ENCODE peak calls at places on chromosomes 5 and 9, in eight cellular contexts. N is psoas muscle, B is small intestine, M is fibroblast of lung, R is SK-N-SH, K is Peyer's patch, J is heart left ventricle, I is endothelial cell of umbilical vein. V is an unnamed sample.

GRCh38 chr9:125332527-125332926 is 70.9 kb downstream of the GAPVD1 start:
- DNase-seq in N (no peak), B (no peak), M (no peak), R (no peak), K (no peak), J (no peak), I (no peak), V (no peak)

GRCh38 chr5:9009931-9010652 is 535.8 kb downstream of the SEMA5A start:
- DNase-seq in N (no peak), B (no peak), M (peak; percentile 44), R (no peak), K (no peak), J (no peak), I (no peak), V (no peak)

GRCh38 chr9:90970603-90971002 is 169.0 kb downstream of the SYK start:
- DNase-seq in N (no peak), B (no peak), M (peak; percentile 75), R (no peak), K (no peak), J (no peak), I (no peak), V (no peak)

GRCh38 chr5:400282-401215 is 42.4 kb upstream of the EXOC3 start:
- DNase-seq in N (no peak), B (no peak), M (peak; percentile 38), R (peak; percentile 2), K (peak; percentile 26), J (peak; percentile 60), I (peak; percentile 64), V (no peak)

GRCh38 chr9:116646661-116647514 is 40.2 kb upstream of the TRIM32 start:
- DNase-seq in N (no peak), B (peak; percentile 39), M (peak; percentile 58), R (peak; percentile 25), K (no peak), J (no peak), I (peak; percentile 35), V (peak; percentile 24)

GRCh38 chr9:100443781-100444768 is 17.1 kb downstream of the MSANTD3 start:
- DNase-seq in N (no peak), B (no peak), M (peak; percentile 20), R (peak; percentile 22), K (no peak), J (no peak), I (no peak), V (no peak)

GRCh38 chr5:180343110-180343845 is 9.9 kb downstream of the GFPT2 start:
- DNase-seq in N (no peak), B (no peak), M (peak; percentile 88), R (no peak), K (no peak), J (no peak), I (no peak), V (no peak)

GRCh38 chr5:173108914-173109313 is 35.4 kb upstream of the BNIP1 start:
- DNase-seq in N (no peak), B (no peak), M (no peak), R (no peak), K (no peak), J (no peak), I (no peak), V (no peak)

GRCh38 chr5:176620333-176620981 is 9.9 kb downstream of the SNCB start:
- DNase-seq in N (peak; percentile 41), B (no peak), M (no peak), R (no peak), K (no peak), J (no peak), I (no peak), V (no peak)

GRCh38 chr5:141597394-141597793 is 21.4 kb downstream of the DIAPH1 start:
- DNase-seq in N (no peak), B (peak; percentile 25), M (no peak), R (no peak), K (no peak), J (no peak), I (peak; percentile 9), V (no peak)

GRCh38 chr9:137243626-137244485 is 2.8 kb downstream of the TUBB4B start:
- DNase-seq in N (no peak), B (no peak), M (no peak), R (no peak), K (no peak), J (no peak), I (no peak), V (peak; percentile 30)

GRCh38 chr5:102611312-102611711 is 112.5 kb upstream of the SLCO6A1 start:
- DNase-seq in N (no peak), B (no peak), M (no peak), R (no peak), K (no peak), J (no peak), I (no peak), V (no peak)

GRCh38 chr5:27944471-27944870 is 906.1 kb upstream of the CDH9 start:
- DNase-seq in N (no peak), B (no peak), M (peak; percentile 61), R (no peak), K (no peak), J (no peak), I (no peak), V (no peak)

GRCh38 chr9:34982352-34982751 is 7.2 kb upstream of the DNAJB5 start:
- DNase-seq in N (no peak), B (no peak), M (no peak), R (no peak), K (no peak), J (no peak), I (no peak), V (no peak)

GRCh38 chr5:53515988-53516387 is 35.6 kb downstream of the FST start:
- DNase-seq in N (no peak), B (no peak), M (peak; percentile 61), R (no peak), K (no peak), J (no peak), I (no peak), V (no peak)

GRCh38 chr5:177508217-177508611 is 1.4 kb downstream of the DOK3 start:
- DNase-seq in N (no peak), B (no peak), M (no peak), R (no peak), K (no peak), J (peak; percentile 69), I (no peak), V (no peak)

GRCh38 chr9:95938724-95939123 is 63.2 kb downstream of the ERCC6L2 start:
- DNase-seq in N (no peak), B (no peak), M (no peak), R (no peak), K (no peak), J (no peak), I (no peak), V (no peak)

GRCh38 chr5:36607838-36608783 is 1.7 kb downstream of the SLC1A3 start:
- DNase-seq in N (no peak), B (no peak), M (peak; percentile 72), R (no peak), K (no peak), J (no peak), I (no peak), V (no peak)

GRCh38 chr5:134465856-134466240 is 54.2 kb upstream of the CDKN2AIPNL start:
- DNase-seq in N (peak; percentile 92), B (peak; percentile 94), M (peak; percentile 93), R (peak; percentile 95), K (peak; percentile 94), J (peak; percentile 95), I (peak; percentile 94), V (peak; percentile 63)

GRCh38 chr9:124708633-124709032 is 62.5 kb downstream of the NR6A1 start:
- DNase-seq in N (no peak), B (peak; percentile 58), M (peak; percentile 89), R (peak; percentile 5), K (peak; percentile 49), J (no peak), I (peak; percentile 13), V (peak; percentile 73)

GRCh38 chr9:104895572-104895971 is 32.4 kb downstream of the ABCA1 start:
- DNase-seq in N (no peak), B (no peak), M (peak; percentile 94), R (no peak), K (no peak), J (no peak), I (no peak), V (no peak)

GRCh38 chr5:1916041-1917001 is 33.6 kb upstream of the IRX4 start:
- DNase-seq in N (no peak), B (no peak), M (no peak), R (no peak), K (peak; percentile 33), J (no peak), I (no peak), V (no peak)

GRCh38 chr9:134554750-134555655 is 86.6 kb upstream of the COL5A1 start:
- DNase-seq in N (no peak), B (no peak), M (peak; percentile 86), R (peak; percentile 85), K (no peak), J (peak; percentile 71), I (no peak), V (peak; percentile 95)

DNA sequence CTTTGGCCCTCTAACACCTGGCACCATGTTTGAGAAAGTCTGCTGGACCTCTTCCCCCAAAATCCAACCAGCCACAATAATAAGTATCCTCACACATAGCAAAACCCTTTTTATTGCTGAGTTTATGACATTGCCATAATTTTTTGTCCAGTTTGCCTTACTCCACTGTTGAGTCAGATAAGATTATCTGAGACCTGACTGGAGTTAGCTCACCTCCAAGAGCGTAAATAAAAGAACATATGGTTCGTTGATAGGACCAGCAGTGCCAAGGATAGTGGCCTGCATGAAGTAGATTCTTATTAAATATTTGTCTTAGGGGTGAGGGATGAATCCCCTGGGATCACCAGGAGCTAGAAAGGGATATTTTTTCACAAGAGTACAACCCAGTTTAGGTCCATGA is 510.6 kb upstream of the MPDZ start:
- DNase-seq in N (no peak), B (peak; percentile 21), M (no peak), R (no peak), K (no peak), J (no peak), I (no peak), V (no peak)
- H3K36me3 ChIP-seq in N (no peaks in the 10 kb centered on the region), B (no peaks in the 10 kb centered on the region), M (no peaks in the 10 kb centered on the region), R (no peaks in the 10 kb centered on the region), K (no peaks in the 10 kb centered on the region), J (no peaks in the 10 kb centered on the region), I (no peaks in the 10 kb centered on the region), V (no peaks in the 10 kb centered on the region)

GRCh38 chr9:65430221-65430620 is 145.2 kb upstream of the FOXD4L5 start:
- DNase-seq in N (no peak), B (no peak), M (no peak), R (no peak), K (no peak), J (no peak), I (no peak), V (no peak)
- H3K9me3 ChIP-seq in N (no peaks in the 10 kb centered on the region), B (peaks cover 2% of the 10 kb centered on the region), M (peaks cover 3% of the 10 kb centered on the region), R (no peaks in the 10 kb centered on the region), K (no peaks in the 10 kb centered on the region), J (no peaks in the 10 kb centered on the region), I (peaks cover 11% of the 10 kb centered on the region), V (peaks cover 1% of the 10 kb centered on the region)

GRCh38 chr9:68896495-68896894 is 117.4 kb downstream of the PRKACG start:
- DNase-seq in N (no peak), B (no peak), M (no peak), R (no peak), K (no peak), J (no peak), I (no peak), V (no peak)
- H3K4me3 ChIP-seq in N (no peak overlapping the region), B (no peak overlapping the region), M (no peak overlapping the region), R (no peak overlapping the region), K (no peak overlapping the region), J (no peak overlapping the region), I (no peak overlapping the region), V (no peak overlapping the region)

DNA sequence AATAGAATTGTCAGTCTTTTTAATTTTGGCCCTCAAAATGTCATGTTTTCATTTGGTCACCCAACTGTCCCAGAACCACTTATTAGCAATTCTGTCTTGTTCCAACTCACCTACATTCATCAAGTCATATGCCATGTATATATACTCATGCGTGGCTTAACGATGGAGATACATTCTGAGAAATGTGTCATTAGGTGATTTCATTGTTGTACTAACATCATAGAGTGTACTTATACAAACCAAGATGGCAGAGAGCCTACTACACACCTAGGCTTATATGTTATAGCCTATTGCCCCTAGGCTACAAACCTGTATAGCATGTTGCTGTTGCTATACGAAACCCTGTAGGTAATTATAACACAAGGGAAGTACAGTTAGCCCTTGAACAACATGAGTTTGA is 36.6 kb downstream of the RNF38 start:
- DNase-seq in N (no peak), B (no peak), M (no peak), R (no peak), K (no peak), J (no peak), I (no peak), V (no peak)
- H3K36me3 ChIP-seq in N (no peaks in the 10 kb centered on the region), B (peaks cover 7% of the 10 kb centered on the region), M (peaks cover 1% of the 10 kb centered on the region), R (peaks cover 62% of the 10 kb centered on the region), K (peaks cover 4% of the 10 kb centered on the region), J (peaks cover 72% of the 10 kb centered on the region), I (peaks cover 5% of the 10 kb centered on the region), V (peaks cover 68% of the 10 kb centered on the region)